ENCODE peak calls at places on chromosomes 6 and 20, in four cellular contexts. K is A549, V is H1, U is K562. J is an unnamed sample.

GRCh38 chr6:113713665-113714064 is 143.5 kb upstream of the MARCKS start:
- DNase-seq in U (no peak), V (no peak), K (no peak), J (no peak)

GRCh38 chr20:56928007-56928406 is 298.9 kb downstream of the TFAP2C start:
- DNase-seq in V (no peak), U (no peak), K (no peak), J (no peak)

GRCh38 chr20:1862665-1863059 is 32.5 kb upstream of the SIRPA start:
- DNase-seq in K (no peak), V (no peak), U (no peak), J (no peak)

GRCh38 chr20:52552181-52552872 is 360.7 kb upstream of the ZFP64 start:
- DNase-seq in K (no peak), V (no peak), U (no peak), J (no peak)

GRCh38 chr6:26031151-26031594 is 56.1 kb upstream of the HFE start:
- DNase-seq in V (no peak), U (no peak), K (peak; percentile 43), J (no peak)

GRCh38 chr6:8623441-8623840 is 188.1 kb upstream of the SLC35B3 start:
- DNase-seq in K (no peak), V (no peak), U (no peak), J (no peak)

GRCh38 chr6:78427386-78427785 is 440.0 kb upstream of the IRAK1BP1 start:
- DNase-seq in U (no peak), K (no peak), V (no peak), J (no peak)

GRCh38 chr6:142945446-142946180 is 637 bp upstream of the HIVEP2 start:
- DNase-seq in K (peak; percentile 59), U (peak; percentile 32), V (no peak), J (no peak)

GRCh38 chr20:24136659-24137246 is 148.2 kb upstream of the GGTLC1 start:
- DNase-seq in U (no peak), K (no peak), V (no peak), J (no peak)

GRCh38 chr20:59253325-59253724 is 47.1 kb upstream of the EDN3 start:
- DNase-seq in V (no peak), K (no peak), U (no peak), J (no peak)

GRCh38 chr6:126202689-126203088 is 137.2 kb upstream of the CENPW start:
- DNase-seq in V (no peak), U (no peak), K (no peak), J (no peak)

GRCh38 chr20:63497946-63498935 is 642 bp downstream of the EEF1A2 start:
- DNase-seq in U (peak; percentile 40), V (no peak), K (peak; percentile 62), J (no peak)

GRCh38 chr6:16409531-16410441 is 171.4 kb downstream of the GMPR start:
- DNase-seq in K (peak; percentile 60), V (peak; percentile 21), U (peak; percentile 77), J (peak; percentile 45)

GRCh38 chr20:4167261-4168004 is 152.1 kb upstream of the RNF24 start:
- DNase-seq in V (no peak), K (no peak), U (no peak), J (peak; percentile 95)

GRCh38 chr20:50380697-50381040 is 129.5 kb upstream of the PTPN1 start:
- DNase-seq in K (peak; percentile 68), U (no peak), V (no peak), J (peak; percentile 54)

GRCh38 chr6:87840324-87840723 is 138.3 kb upstream of the AKIRIN2 start:
- DNase-seq in K (no peak), U (no peak), V (no peak), J (no peak)

GRCh38 chr6:90083891-90084290 is 189.6 kb downstream of the GJA10 start:
- DNase-seq in K (no peak), V (no peak), U (peak; percentile 64), J (no peak)

GRCh38 chr6:15763827-15764226 is 101.0 kb upstream of the DTNBP1 start:
- DNase-seq in V (no peak), U (no peak), K (peak; percentile 59), J (peak; percentile 55)

GRCh38 chr20:23782366-23782983 is 31.7 kb upstream of the CST1 start:
- DNase-seq in K (peak; percentile 48), V (no peak), U (peak; percentile 12), J (no peak)

GRCh38 chr6:42086046-42086664 is 35.8 kb downstream of the TAF8 start:
- DNase-seq in U (peak; percentile 64), K (peak; percentile 25), V (no peak), J (no peak)

GRCh38 chr6:135222623-135223022 is 41.5 kb downstream of the MYB start:
- DNase-seq in V (no peak), K (no peak), U (no peak), J (no peak)

GRCh38 chr6:134683783-134684765 is 265.8 kb downstream of the ALDH8A1 start:
- DNase-seq in V (no peak), U (no peak), K (no peak), J (no peak)

GRCh38 chr6:21109421-21110178 is 484.0 kb upstream of the SOX4 start:
- DNase-seq in K (peak; percentile 27), U (peak; percentile 25), V (no peak), J (peak; percentile 33)

GRCh38 chr6:1915226-1915625 is 305.5 kb downstream of the FOXC1 start:
- DNase-seq in U (no peak), K (no peak), V (no peak), J (no peak)
- TF ChIP-seq PHF8 in U (no peak), K (no peak), V (no peak), J (no peak)

DNA sequence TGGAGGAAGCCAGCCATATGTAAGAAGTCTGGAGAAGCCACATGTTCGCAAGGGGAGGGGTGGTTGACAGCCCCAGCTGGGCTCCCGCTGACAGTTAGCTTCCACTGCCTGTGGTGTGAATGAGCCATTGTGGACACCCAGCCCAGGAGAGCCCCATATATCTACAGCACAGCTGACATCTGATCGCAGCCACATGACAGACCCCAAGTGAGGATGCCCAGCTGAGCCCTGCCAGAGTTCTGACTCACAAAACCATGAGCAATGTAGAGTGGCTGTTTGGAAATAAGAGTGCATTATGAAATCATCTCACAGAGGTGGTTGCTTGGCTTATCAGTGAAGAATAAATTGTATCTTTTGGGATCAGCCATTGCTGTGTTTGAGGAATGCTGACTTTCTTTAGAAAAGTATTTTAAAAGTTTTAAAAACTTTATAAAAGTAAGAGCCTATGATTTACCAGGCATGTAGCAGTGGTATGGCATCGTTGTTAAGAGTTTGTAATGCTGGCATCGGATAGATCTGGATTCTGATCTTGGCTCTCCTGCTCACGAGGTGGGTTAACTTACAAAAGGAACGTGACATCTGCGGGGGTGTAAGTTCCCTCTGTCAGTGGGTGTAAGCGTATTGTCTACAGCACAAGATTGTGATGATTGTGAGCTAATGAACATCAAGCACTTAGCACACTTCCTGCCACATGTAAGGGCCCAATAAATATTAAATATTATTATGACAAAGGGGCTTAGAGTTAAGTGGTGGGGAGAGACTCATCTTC is 24.1 kb downstream of the CFAP61 start:
- DNase-seq in V (no peak), K (no peak), U (no peak), J (no peak)
- TF ChIP-seq PHF8 in V (no peak), K (no peak), U (no peak), J (no peak)

DNA sequence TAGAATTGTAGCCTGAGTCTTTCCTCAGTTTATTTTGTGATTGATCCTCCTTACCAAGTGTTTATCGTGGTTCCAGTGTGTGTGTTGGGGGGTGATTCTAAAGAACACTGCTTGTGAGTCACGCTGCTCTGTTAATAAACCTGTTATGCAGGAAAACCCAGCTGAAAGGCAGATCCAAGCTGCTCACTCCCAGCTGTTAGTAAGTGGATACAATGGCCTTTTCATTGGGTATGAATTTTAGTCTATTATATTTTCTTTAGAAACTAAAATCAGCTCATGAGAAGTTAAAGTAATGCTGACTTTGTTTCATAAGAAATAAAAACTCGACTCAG is 12.2 kb upstream of the DSTN start:
- DNase-seq in U (peak; percentile 18), V (no peak), K (peak; percentile 60), J (peak; percentile 50)
- TF ChIP-seq PHF8 in U (no peak), V (no peak), K (no peak), J (no peak)

DNA sequence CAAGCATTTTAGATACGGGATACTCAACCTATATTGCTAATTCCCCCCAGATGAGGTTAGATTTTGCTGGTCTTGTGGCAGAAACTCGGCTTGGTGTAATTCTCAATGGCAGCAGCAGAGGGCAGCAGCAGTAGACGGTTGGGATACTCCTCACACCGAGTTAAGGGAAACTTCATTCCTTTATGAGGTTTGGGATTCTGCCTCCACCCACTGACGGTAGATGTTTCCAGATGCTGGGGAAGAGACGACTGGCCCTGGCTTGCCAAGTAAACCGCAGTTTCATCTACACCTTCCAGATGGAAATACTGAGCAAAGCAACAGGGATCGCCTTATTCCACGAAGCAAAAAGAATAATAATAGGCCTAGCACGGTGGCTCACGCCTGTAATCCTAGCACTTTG is 8.2 kb upstream of the TBC1D7 start:
- DNase-seq in U (peak; percentile 82), K (peak; percentile 77), V (peak; percentile 88), J (peak; percentile 69)
- TF ChIP-seq PHF8 in U (no peak), K (no peak), V (no peak), J (no peak)

DNA sequence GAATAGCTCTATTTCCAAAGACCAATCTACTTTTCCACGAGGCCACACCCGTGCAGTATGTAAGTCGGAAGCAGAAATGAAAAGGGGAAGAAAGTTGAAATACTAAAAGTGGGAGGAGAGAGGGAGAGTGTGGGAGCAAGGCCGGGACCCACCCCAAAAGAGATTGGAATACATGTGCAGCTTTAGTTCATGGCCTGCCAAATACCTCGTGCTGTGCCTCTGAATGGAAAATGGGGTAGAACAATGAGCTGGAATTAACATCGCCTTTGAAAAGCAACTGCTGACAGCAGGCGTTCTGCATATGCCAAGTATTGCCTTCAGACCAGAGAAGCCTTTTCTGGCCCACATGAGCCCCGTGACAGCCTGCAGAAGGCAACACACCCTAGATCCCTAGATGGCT is 155.6 kb downstream of the CD83 start:
- DNase-seq in K (no peak), U (no peak), V (no peak), J (no peak)
- TF ChIP-seq PHF8 in K (no peak), U (no peak), V (no peak), J (no peak)

DNA sequence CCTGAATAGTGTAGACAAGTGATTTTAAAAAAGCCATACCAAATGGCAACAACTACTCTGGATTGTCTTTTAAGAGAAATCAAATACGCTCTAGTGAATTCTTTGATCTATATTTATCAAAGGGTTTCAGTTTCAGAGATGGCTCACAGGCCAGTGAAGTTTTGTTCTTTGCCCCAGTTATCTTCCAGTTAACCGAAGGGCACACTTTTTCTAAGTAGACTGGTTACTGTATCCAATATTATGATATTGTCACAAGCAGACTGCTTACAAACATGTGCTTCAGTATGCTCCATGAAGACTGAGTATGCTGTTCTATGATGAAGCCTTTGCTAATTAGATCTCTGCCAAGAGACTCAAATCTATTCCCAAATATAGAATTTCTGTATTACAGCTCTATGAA is 181.1 kb downstream of the REV3L start:
- DNase-seq in V (no peak), U (no peak), K (no peak), J (no peak)
- TF ChIP-seq PHF8 in V (no peak), U (no peak), K (no peak), J (no peak)

GRCh38 chr6:103105686-103106085 is 1712.2 kb downstream of the GRIK2 start:
- DNase-seq in K (no peak), V (no peak), U (no peak), J (no peak)
- TF ChIP-seq PHF8 in K (no peak), V (no peak), U (no peak), J (no peak)

DNA sequence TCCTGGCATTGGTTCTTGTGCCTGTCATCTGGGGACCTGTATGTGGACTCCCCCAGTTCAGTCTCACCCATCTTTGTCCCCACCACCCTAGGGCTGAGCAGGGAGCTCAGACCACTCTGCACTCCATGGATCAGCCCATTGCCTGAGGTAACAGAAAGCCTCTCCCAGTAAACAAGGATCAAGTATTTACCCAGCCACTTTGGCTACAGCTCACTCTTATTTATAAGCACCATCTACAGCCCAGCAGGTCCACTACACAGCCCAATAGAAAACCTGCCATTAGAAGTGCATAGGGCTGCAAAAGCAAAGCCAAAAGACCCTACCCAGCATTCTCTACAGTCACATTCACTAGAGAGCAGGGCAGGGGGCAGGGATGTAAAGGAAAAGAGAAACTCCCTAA is 335.0 kb upstream of the SYNCRIP start:
- DNase-seq in K (no peak), U (no peak), V (no peak), J (no peak)
- TF ChIP-seq PHF8 in K (no peak), U (no peak), V (no peak), J (no peak)

J was measured in HepG2.